ENCODE peak calls at places on chromosomes 5 and 9, in five cellular contexts. Y is neural crest cell, L is endothelial cell, G is GM13976, A is neural progenitor cell. F is an unnamed sample.

GRCh38 chr5:42759456-42759855 is 2.8 kb downstream of the CCDC152 start:
- DNase-seq in L (no peak), G (no peak), A (no peak), Y (no peak), F (no peak)

GRCh38 chr5:150103678-150104549 is 17.6 kb upstream of the CSF1R start:
- DNase-seq in Y (no peak), G (no peak), A (no peak), L (no peak), F (no peak)

GRCh38 chr9:4803670-4804530 is 11.2 kb downstream of the RCL1 start:
- DNase-seq in L (no peak), G (no peak), A (no peak), Y (no peak), F (no peak)

GRCh38 chr9:106864533-106865143 is 1.7 kb downstream of the ZNF462 start:
- DNase-seq in Y (no peak), A (no peak), G (peak; percentile 22), L (no peak), F (no peak)

GRCh38 chr5:109876941-109877669 is 187.4 kb downstream of the MAN2A1 start:
- DNase-seq in Y (no peak), G (no peak), L (no peak), A (no peak), F (no peak)

GRCh38 chr9:82247318-82247717 is 258.7 kb downstream of the SPATA31D1 start:
- DNase-seq in A (no peak), Y (no peak), G (no peak), L (no peak), F (no peak)

GRCh38 chr5:2611561-2612096 is 139.8 kb downstream of the IRX2 start:
- DNase-seq in Y (no peak), L (no peak), A (no peak), G (no peak), F (no peak)

GRCh38 chr9:37271679-37272078 is 150.8 kb upstream of the GRHPR start:
- DNase-seq in G (no peak), Y (no peak), L (no peak), A (no peak), F (no peak)

GRCh38 chr9:136996361-136997281 is at the start of gene CLIC3:
- DNase-seq in L (no peak), Y (no peak), G (no peak), A (peak; percentile 50), F (no peak)

GRCh38 chr9:108108802-108109448 is 619.4 kb upstream of the KLF4 start:
- DNase-seq in L (no peak), A (no peak), G (no peak), Y (no peak), F (no peak)

GRCh38 chr5:1511037-1511436 is 12.7 kb downstream of the LPCAT1 start:
- DNase-seq in Y (no peak), G (no peak), L (no peak), A (no peak), F (no peak)

GRCh38 chr5:1512541-1513291 is 11.0 kb downstream of the LPCAT1 start:
- DNase-seq in A (peak; percentile 6), G (no peak), Y (no peak), L (peak; percentile 1), F (no peak)

GRCh38 chr5:1510631-1511030 is 13.1 kb downstream of the LPCAT1 start:
- DNase-seq in G (no peak), Y (no peak), A (no peak), L (no peak), F (no peak)

GRCh38 chr5:1513326-1514026 is 10.3 kb downstream of the LPCAT1 start:
- DNase-seq in L (no peak), A (peak; percentile 2), Y (no peak), G (no peak), F (no peak)

GRCh38 chr5:1511651-1512540 is 11.9 kb downstream of the LPCAT1 start:
- DNase-seq in L (no peak), Y (no peak), A (peak; percentile 44), G (no peak), F (no peak)
- TF ChIP-seq CTCF in L (no peak), Y (no peak), A (peak; percentile 20), G (peak; percentile 45), F (peak; percentile 51)

GRCh38 chr9:76298497-76299144 is 95.6 kb downstream of the RFK start:
- DNase-seq in A (peak; percentile 27), L (no peak), Y (no peak), G (no peak), F (no peak)
- TF ChIP-seq CTCF in A (peak; percentile 46), L (no peak), Y (no peak), G (no peak), F (peak; percentile 22)

GRCh38 chr5:63963080-63963735 is 963 bp upstream of the HTR1A start:
- DNase-seq in L (peak; percentile 78), Y (peak; percentile 70), G (peak; percentile 65), A (peak; percentile 95), F (peak; percentile 78)
- TF ChIP-seq CTCF in L (peak; percentile 60), Y (peak; percentile 85), G (peak; percentile 71), A (peak; percentile 94), F (peak; percentile 84)

DNA sequence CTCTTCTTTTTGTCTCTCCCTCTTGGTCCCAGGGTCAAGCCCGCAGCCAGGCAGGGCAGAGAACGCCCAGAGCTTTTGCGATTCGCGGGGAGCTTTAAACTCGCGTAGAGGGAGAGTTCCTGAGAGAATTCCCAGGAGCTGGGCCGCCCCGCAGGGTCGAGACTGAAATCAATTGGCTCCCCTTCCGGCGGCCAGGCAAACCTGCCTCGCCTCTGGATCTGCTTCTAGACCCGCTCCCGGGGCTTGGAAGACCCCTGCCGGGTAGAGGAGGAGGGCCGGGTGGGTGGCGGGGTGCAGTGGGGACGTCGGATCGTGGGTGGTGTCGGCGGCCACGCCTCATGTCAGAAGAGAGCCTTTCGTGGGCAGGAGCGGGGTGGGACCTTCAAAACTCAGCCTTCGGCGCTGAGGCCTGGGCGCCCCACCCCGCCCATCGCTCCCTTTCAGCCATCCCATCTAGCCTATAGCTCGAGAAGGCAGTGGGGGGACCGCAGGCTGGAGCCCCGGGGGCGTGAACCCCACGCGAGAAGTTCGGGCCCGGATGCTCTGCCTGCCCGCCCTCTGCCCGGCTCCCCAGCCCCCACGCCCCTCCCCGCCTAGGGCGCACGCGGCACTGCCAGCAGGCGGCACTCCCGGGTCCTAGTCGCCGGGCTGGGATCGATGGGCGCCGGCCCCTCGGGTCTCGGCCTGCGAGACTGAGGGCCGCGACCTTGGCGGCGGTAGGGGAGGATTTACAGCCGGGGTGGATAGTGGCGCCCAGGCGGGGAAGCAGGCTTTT is 6.1 kb downstream of the PRDM6 start:
- DNase-seq in G (peak; percentile 26), L (peak; percentile 64), Y (peak; percentile 29), A (peak; percentile 76), F (peak; percentile 27)
- TF ChIP-seq CTCF in G (no peak), L (peak; percentile 30), Y (peak; percentile 42), A (peak; percentile 60), F (no peak)

GRCh38 chr9:133519693-133520092 is 5.1 kb downstream of the MYMK start:
- DNase-seq in Y (no peak), A (no peak), G (no peak), L (no peak), F (no peak)

GRCh38 chr9:133523096-133523495 is 1.7 kb downstream of the MYMK start:
- DNase-seq in Y (no peak), L (no peak), G (no peak), A (no peak), F (no peak)

GRCh38 chr9:133520121-133520835 is 4.5 kb downstream of the MYMK start:
- DNase-seq in A (no peak), G (no peak), Y (no peak), L (no peak), F (no peak)

GRCh38 chr9:133522073-133522910 is 2.5 kb downstream of the MYMK start:
- DNase-seq in Y (no peak), G (no peak), A (no peak), L (no peak), F (no peak)

DNA sequence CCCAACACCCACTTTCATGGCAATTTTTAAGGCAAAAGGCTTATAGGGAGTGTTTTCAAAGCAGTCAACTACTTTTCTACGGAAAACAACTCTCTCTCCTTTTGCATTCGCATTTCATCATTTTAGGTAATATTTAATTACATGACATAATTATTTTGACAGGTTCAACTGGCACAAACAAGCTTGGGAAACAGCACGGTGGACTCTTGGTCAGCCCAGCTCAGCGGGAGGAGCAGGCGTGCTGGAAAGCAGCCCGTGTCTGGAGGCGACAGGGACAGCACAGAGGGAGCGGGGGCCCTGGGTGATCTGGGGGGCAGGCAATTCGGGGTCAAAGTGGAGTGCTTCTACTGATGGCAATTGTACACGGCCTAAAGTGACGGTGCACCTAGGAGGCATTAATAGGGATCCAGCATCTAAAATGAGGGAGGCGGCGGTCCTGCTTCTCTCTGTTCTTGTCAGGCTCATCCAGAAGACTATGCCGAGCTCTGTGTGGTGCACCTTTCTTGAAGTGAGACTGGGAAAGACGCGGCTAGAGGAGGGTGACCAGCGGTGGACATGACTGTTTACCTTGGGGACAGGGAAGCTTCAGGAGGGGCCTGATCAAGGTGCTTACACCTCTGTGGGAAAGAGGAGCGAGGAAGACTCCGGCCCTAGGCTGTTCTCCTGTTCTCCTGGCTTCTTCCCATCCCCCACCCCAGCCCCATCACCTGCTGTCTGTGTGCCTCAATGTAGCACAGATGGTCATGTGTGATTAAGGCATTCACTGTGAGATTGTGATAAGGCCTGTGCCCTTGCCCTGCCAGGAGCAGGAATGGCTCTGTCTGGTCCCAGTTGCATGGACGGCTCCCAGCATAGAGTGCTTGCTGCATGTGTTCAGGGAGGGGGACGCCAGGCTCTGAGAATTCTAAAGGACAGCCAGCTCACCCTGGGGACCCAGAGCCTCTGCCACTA is 3.4 kb downstream of the MYMK start:
- DNase-seq in A (no peak), Y (no peak), G (no peak), L (no peak), F (no peak)
- TF ChIP-seq CTCF in A (no peak), Y (no peak), G (no peak), L (no peak), F (no peak)

DNA sequence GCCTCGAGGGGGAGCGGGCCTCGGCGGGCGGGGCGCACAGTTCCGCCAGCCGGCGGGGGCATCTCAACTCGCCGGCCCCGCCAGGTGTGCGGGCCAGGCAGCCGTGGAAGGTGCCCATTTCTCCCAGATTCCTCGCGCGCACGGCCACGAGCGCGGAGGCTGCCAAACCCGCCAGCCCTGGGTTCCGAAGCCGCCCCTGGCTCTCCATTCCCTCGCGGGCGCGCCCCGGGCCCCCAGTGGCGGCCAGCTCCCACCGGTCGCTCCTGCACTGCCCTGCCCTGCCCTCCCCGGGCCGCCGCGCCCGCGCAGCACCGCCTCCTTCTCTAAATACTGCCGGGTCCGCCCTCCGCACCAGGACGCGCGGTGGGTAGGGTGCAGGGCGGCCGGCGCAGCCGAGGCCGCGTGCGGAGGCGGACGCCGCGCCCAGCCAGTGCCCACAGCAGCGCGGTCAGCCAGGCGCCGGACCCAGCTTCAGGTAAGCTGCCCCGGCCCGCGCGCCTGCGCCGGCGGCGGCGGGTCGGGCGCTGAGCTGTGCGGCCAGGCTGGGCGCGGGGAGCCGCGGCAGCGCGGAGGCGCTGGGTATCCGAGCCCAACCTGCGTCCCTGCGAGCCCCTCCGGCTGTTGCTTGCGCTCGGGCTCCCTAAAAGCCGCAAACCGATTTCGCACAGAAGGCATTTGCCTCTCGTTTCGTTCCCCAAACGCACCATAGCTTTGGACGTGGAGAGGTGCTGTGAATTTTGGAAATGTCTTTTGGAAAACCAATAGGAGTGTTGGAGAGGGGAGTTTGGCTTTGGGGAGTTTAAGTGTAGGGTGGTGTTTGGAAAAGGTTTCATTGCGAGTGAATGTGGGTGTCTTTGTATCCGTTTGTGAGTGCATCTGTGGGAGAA is at the start of gene TMEM171:
- DNase-seq in L (peak; percentile 48), A (peak; percentile 87), G (no peak), Y (peak; percentile 3), F (no peak)
- TF ChIP-seq CTCF in L (no peak), A (no peak), G (no peak), Y (no peak), F (no peak)

DNA sequence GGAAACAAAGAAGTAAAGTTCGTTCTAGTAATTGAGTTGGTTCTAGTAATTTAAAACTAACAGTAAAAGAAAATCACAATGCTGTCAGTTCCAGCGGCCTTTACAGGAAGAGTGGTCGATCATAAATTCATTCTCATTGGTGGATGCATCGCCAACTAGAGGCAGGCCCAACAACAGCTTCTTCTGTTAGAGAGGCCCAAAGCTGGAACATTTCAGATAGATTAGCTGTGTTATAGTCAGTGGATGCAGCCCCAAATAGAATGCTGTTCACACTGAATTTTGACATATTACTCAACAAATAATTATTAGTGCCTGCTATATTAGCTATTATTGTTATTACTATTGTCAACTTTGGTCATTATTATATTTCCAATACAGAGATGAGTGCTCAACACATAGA is 80.8 kb downstream of the ARRDC3 start:
- DNase-seq in L (no peak), Y (no peak), G (no peak), A (peak; percentile 17), F (no peak)
- TF ChIP-seq CTCF in L (no peak), Y (no peak), G (no peak), A (peak; percentile 29), F (no peak)